ENCODE peak calls at places on chromosomes 7 and 10, in four cellular contexts. L is H1, M is K562, X is SK-N-SH. F is an unnamed sample.

GRCh38 chr10:29386347-29386999 is 97.6 kb downstream of the LYZL1 start:
- DNase-seq in L (no peak), M (peak), X (peak), F (no peak)

GRCh38 chr7:26483843-26484242 is 192.2 kb downstream of the SNX10 start:
- DNase-seq in L (no peak), M (no peak), X (no peak), F (no peak)

GRCh38 chr10:43105119-43105792 is 28.4 kb downstream of the RET start:
- DNase-seq in L (peak), M (peak), X (peak), F (peak)

GRCh38 chr7:11830004-11830403 is 2.0 kb downstream of the THSD7A start:
- DNase-seq in L (no peak), M (no peak), X (no peak), F (no peak)

GRCh38 chr10:131694168-131694962 is 206.4 kb upstream of the PPP2R2D start:
- DNase-seq in L (no peak), M (no peak), X (no peak), F (no peak)

GRCh38 chr10:7795605-7796004 is 7.6 kb downstream of the ATP5F1C start:
- DNase-seq in L (no peak), M (peak), X (peak), F (no peak)

GRCh38 chr10:61836233-61836887 is 65.1 kb upstream of the ARID5B start:
- DNase-seq in L (no peak), M (no peak), X (no peak), F (no peak)

GRCh38 chr10:104208730-104209129 is 23.4 kb downstream of the CFAP43 start:
- DNase-seq in L (no peak), M (no peak), X (no peak), F (no peak)

GRCh38 chr10:77416327-77417135 is 221.1 kb downstream of the KCNMA1 start:
- DNase-seq in L (no peak), M (no peak), X (no peak), F (no peak)

GRCh38 chr10:12965571-12965970 is 35.9 kb downstream of the CCDC3 start:
- DNase-seq in L (no peak), M (no peak), X (no peak), F (no peak)

GRCh38 chr7:73700070-73700423 is 16.6 kb downstream of the BUD23 start:
- DNase-seq in L (no peak), M (no peak), X (no peak), F (no peak)

GRCh38 chr10:129057856-129058663 is 409.0 kb upstream of the MGMT start:
- DNase-seq in L (no peak), M (no peak), X (no peak), F (no peak)

GRCh38 chr7:151863386-151864079 is 13.4 kb downstream of the PRKAG2 start:
- DNase-seq in L (no peak), M (peak), X (no peak), F (peak)

GRCh38 chr10:132341781-132342180 is 9.8 kb downstream of the LRRC27 start:
- DNase-seq in L (no peak), M (no peak), X (no peak), F (no peak)

GRCh38 chr7:30900053-30900452 is 11.6 kb upstream of the AQP1 start:
- DNase-seq in L (no peak), M (no peak), X (no peak), F (no peak)

GRCh38 chr10:117472872-117473271 is 69.7 kb upstream of the EMX2 start:
- DNase-seq in L (no peak), M (no peak), X (no peak), F (no peak)

GRCh38 chr7:21476429-21476828 is 48.5 kb downstream of the SP4 start:
- DNase-seq in L (no peak), M (no peak), X (no peak), F (no peak)

GRCh38 chr7:106400990-106401389 is 116.2 kb upstream of the NAMPT start:
- DNase-seq in L (no peak), M (no peak), X (no peak), F (no peak)

GRCh38 chr7:94272821-94273583 is 121.7 kb upstream of the COL1A2 start:
- DNase-seq in L (no peak), M (no peak), X (no peak), F (no peak)

GRCh38 chr7:87580636-87581035 is 20.0 kb downstream of the ABCB1 start:
- DNase-seq in L (no peak), M (no peak), X (no peak), F (no peak)

GRCh38 chr7:95102662-95103061 is 195.3 kb downstream of the PPP1R9A start:
- DNase-seq in L (no peak), M (no peak), X (no peak), F (no peak)

GRCh38 chr10:77943086-77943901 is 16.7 kb upstream of the DLG5 start:
- DNase-seq in L (peak), M (no peak), X (no peak), F (no peak)

DNA sequence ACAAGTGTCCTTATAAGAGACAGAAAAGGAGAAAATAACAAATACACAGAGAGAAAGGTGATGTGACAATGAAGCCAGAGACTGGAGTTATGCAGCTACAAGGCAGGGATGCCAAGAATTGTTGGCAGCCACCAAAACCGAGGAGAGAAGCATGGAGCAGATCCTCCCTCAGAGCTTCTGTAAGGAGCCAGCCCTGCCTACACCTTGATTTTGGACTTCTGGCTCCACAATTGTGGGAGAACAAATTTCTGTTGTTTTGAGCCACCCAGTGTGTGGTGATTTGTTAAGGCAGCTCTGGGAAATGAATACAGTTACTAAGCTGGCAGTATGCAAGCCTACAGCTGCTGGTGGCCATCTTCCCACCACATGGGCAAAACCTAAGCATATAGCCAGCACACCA is 163.6 kb downstream of the GRM8 start:
- DNase-seq in L (no peak), M (no peak), X (no peak), F (no peak)
- TF ChIP-seq TEAD4 in L (no peak), M (no peak), X (no peak), F (no peak)

GRCh38 chr10:95759233-95759826 is 3.4 kb downstream of the ENTPD1 start:
- DNase-seq in L (no peak), M (no peak), X (no peak), F (no peak)

GRCh38 chr10:95756061-95756751 is at the start of gene ENTPD1:
- DNase-seq in L (no peak), M (no peak), X (no peak), F (peak)

GRCh38 chr10:95758351-95759025 is 2.5 kb downstream of the ENTPD1 start:
- DNase-seq in L (no peak), M (peak), X (no peak), F (no peak)

GRCh38 chr10:95756796-95757657 is 1.1 kb downstream of the ENTPD1 start:
- DNase-seq in L (no peak), M (no peak), X (no peak), F (no peak)

DNA sequence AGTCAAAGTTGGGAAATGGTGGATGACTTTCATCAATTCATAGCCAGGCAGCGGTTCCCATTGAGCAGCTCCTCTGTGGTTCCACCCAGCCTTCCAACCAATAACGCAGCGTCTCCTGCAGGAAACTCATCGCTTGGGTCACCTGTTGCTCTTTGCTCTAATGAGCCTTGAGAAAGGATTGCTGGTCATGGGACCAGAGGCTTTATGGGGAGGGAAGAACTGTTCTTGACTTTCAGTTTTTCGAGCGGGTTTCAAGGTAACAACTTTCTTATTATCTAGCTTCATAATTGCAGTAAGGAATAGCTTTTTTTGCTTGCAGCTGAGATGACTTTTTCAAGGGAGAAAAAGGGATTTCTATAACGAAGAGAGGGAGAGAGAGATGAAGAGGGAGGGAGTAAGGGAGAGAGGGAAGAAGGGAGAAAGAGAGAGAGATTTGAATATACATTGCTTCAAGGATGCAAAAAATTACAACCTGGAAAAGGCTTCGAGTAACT is 405 bp upstream of the ENTPD1 start:
- DNase-seq in L (no peak), M (peak), X (no peak), F (peak)
- TF ChIP-seq TEAD4 in L (no peak), M (no peak), X (no peak), F (no peak)

GRCh38 chr7:133911724-133912123 is 215.4 kb upstream of the LRGUK start:
- DNase-seq in L (no peak), M (no peak), X (no peak), F (no peak)

GRCh38 chr7:133910761-133911160 is 216.4 kb upstream of the LRGUK start:
- DNase-seq in L (no peak), M (no peak), X (no peak), F (no peak)

GRCh38 chr7:133916621-133917020 is 210.5 kb upstream of the LRGUK start:
- DNase-seq in L (no peak), M (no peak), X (no peak), F (no peak)

GRCh38 chr7:133912916-133913697 is 214.0 kb upstream of the LRGUK start:
- DNase-seq in L (no peak), M (no peak), X (no peak), F (no peak)
- TF ChIP-seq TEAD4 in L (no peak), M (no peak), X (peak), F (no peak)

GRCh38 chr10:122957474-122957873 is 3.4 kb upstream of the C10orf88 start:
- DNase-seq in L (no peak), M (no peak), X (no peak), F (no peak)
- TF ChIP-seq TEAD4 in L (no peak), M (no peak), X (no peak), F (no peak)

GRCh38 chr7:28389504-28390385 is 22.6 kb upstream of the CREB5 start:
- DNase-seq in L (no peak), M (peak), X (peak), F (no peak)
- TF ChIP-seq TEAD4 in L (no peak), M (no peak), X (no peak), F (no peak)

DNA sequence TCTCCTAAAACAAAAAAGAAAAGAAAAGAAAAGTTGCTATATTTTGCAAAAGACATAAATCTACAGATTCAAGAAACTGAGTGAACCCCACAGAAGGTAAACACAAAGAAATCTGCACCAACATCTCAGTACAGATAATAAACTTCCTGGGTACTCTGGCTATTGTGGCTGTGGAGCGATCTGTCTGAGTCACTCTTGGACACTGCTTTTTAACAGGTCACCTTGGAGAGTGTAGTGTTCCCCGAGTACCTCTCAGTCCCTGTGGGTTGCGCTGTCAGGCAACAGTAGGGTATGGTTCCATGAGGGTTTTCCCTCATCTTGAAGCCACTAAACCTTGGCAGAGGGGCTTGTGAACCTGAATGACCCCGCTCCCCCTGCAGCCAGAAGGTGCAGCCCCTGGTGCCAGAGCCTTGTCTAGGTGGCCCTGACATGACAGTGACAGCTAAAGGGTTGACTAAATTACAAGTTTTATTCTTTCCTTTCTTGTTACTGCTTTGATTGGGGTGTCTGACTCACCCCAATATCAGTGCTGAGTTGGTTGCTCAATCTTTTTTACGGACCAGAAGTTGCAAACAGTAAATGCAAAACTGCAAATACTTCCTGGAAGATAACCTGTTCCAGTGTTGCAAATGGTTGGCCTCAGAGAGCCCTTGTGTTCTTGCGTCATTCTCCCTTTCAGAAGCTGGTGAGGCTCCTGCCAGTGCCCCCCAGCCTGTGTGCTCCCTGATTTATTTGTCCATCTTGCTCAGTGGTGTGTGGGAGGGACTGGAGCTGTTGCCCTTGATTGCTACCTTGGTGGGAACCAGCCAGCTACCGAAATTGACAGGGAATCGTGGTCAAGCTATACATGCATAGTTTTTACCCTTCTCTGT is 30.6 kb downstream of the POR start:
- DNase-seq in L (no peak), M (peak), X (no peak), F (no peak)
- TF ChIP-seq TEAD4 in L (no peak), M (no peak), X (no peak), F (no peak)

DNA sequence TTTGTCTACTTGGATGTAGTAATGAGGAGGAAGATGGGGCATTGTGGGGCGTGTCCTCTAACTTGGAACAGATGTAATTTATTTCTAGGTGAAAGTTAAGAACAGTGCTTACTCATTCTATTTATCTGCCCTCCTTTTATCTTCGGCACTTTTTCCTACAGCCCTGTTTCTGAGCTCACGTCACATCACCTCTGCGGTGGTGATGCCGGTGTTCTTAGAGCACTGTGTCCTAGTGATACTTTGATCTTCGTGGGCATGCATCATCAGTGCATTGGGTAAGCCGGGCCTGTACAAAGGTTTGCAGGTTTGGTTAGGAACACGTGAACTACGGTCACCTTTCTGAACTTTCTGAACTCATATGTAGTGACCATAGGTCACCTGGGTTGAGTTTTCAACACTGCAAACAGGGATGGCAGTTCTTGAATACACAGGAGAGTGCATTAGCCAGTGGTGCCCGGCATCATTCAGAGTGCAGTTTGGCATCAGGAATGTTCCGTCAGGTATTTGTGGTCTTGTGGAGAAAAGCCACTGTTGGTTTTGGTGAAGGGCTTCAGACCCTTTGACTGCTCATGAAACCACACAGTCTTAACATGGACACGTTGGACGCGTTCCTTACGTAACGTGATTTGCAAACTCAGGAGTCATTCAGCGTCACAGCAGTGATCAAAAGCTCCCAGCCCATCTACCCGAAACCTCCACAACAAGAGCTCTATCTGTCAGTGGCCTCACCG is 5.6 kb downstream of the POR start:
- DNase-seq in L (no peak), M (peak), X (no peak), F (no peak)
- TF ChIP-seq TEAD4 in L (no peak), M (no peak), X (no peak), F (no peak)

GRCh38 chr10:27815261-27815660 is 69.6 kb upstream of the MKX start:
- DNase-seq in L (no peak), M (no peak), X (no peak), F (no peak)
- TF ChIP-seq TEAD4 in L (no peak), M (no peak), X (no peak), F (no peak)

F was measured in WTC11.